ENCODE peak calls at places on chromosome 14, in six cellular contexts. T is fibroblast of mammary gland, I is fibroblast of lung, E is prostate gland, Z is mesothelial cell of epicardium, N is mucosa of descending colon. V is an unnamed sample.

GRCh38 chr14:65438266-65438933 is 25.9 kb downstream of the FUT8 start:
- DNase-seq in T (no peak), N (no peak), E (no peak), I (no peak), Z (no peak), V (no peak)

GRCh38 chr14:26593377-26593776 is 4.5 kb downstream of the NOVA1 start:
- DNase-seq in I (no peak), E (no peak), Z (no peak), N (no peak), T (peak), V (no peak)

GRCh38 chr14:101600891-101601602 is 39.8 kb downstream of the DIO3 start:
- DNase-seq in E (no peak), Z (no peak), N (peak), I (no peak), T (no peak), V (no peak)

GRCh38 chr14:49461529-49462401 is 124.4 kb downstream of the RPS29 start:
- DNase-seq in I (peak), N (no peak), E (peak), T (peak), Z (no peak), V (no peak)

GRCh38 chr14:29348504-29348903 is 579.1 kb downstream of the PRKD1 start:
- DNase-seq in Z (no peak), I (peak), N (no peak), E (no peak), T (peak), V (no peak)

GRCh38 chr14:52871606-52872005 is 79.2 kb downstream of the FERMT2 start:
- DNase-seq in T (no peak), E (no peak), I (no peak), N (no peak), Z (no peak), V (no peak)

GRCh38 chr14:93381644-93382043 is 34.7 kb downstream of the COX8C start:
- DNase-seq in N (no peak), T (no peak), E (no peak), I (no peak), Z (no peak), V (no peak)

GRCh38 chr14:76203086-76204001 is 51.6 kb downstream of the GPATCH2L start:
- DNase-seq in E (no peak), N (peak), T (peak), I (peak), Z (no peak), V (no peak)

GRCh38 chr14:70836946-70837345 is 27.6 kb upstream of the MAP3K9 start:
- DNase-seq in I (no peak), E (no peak), Z (no peak), N (no peak), T (no peak), V (no peak)

GRCh38 chr14:49865431-49865859 is 12.9 kb upstream of the NEMF start:
- DNase-seq in T (peak), E (peak), Z (peak), I (peak), N (peak), V (peak)

GRCh38 chr14:83170165-83170564 is 1636.5 kb upstream of the SEL1L start:
- DNase-seq in I (no peak), Z (no peak), N (no peak), T (no peak), E (no peak), V (no peak)

GRCh38 chr14:60756847-60757246 is 22.3 kb downstream of the MNAT1 start:
- DNase-seq in T (peak), E (no peak), I (no peak), N (no peak), Z (no peak), V (no peak)

GRCh38 chr14:30426463-30426862 is 132.5 kb upstream of the G2E3 start:
- DNase-seq in T (no peak), N (no peak), Z (no peak), I (no peak), E (no peak), V (no peak)

GRCh38 chr14:92759300-92759678 is 10.9 kb upstream of the LGMN start:
- DNase-seq in T (peak), Z (no peak), E (no peak), I (peak), N (peak), V (no peak)

GRCh38 chr14:102540310-102541028 is 30.9 kb upstream of the ANKRD9 start:
- DNase-seq in I (peak), E (no peak), N (no peak), T (peak), Z (peak), V (no peak)

GRCh38 chr14:97413991-97414717 is 617.0 kb downstream of the VRK1 start:
- DNase-seq in E (no peak), Z (no peak), N (no peak), T (no peak), I (no peak), V (no peak)

GRCh38 chr14:56297449-56297848 is 179.2 kb downstream of the PELI2 start:
- DNase-seq in Z (no peak), T (no peak), E (no peak), N (no peak), I (no peak), V (no peak)

GRCh38 chr14:87443039-87443438 is 549.9 kb downstream of the GALC start:
- DNase-seq in Z (no peak), I (no peak), T (no peak), E (no peak), N (no peak), V (no peak)

GRCh38 chr14:68210729-68211299 is 391.2 kb downstream of the RAD51B start:
- DNase-seq in E (no peak), Z (no peak), T (peak), I (peak), N (no peak), V (no peak)

GRCh38 chr14:99118946-99119345 is 153.1 kb downstream of the BCL11B start:
- DNase-seq in T (no peak), I (no peak), N (no peak), E (no peak), Z (no peak), V (no peak)

GRCh38 chr14:100138082-100138787 is 21.2 kb downstream of the DEGS2 start:
- DNase-seq in T (no peak), N (no peak), I (no peak), Z (no peak), E (no peak), V (no peak)

GRCh38 chr14:43475762-43476161 is 1031.3 kb downstream of the FSCB start:
- DNase-seq in Z (no peak), N (no peak), E (no peak), I (no peak), T (no peak), V (no peak)

GRCh38 chr14:71021347-71022014 is 114.2 kb downstream of the PCNX1 start:
- DNase-seq in E (no peak), Z (no peak), T (peak), N (no peak), I (peak), V (no peak)

GRCh38 chr14:76776306-76777251 is 15.3 kb downstream of the VASH1 start:
- DNase-seq in I (no peak), N (no peak), E (no peak), Z (no peak), T (no peak), V (no peak)

GRCh38 chr14:66476964-66477363 is 9.2 kb upstream of the CCDC196 start:
- DNase-seq in T (peak), E (no peak), N (no peak), Z (no peak), I (peak), V (no peak)

GRCh38 chr14:78863143-78863542 is 693.0 kb downstream of the NRXN3 start:
- DNase-seq in E (no peak), I (peak), Z (peak), T (peak), N (no peak), V (peak)

GRCh38 chr14:56422703-56423213 is 156.8 kb upstream of the TMEM260 start:
- DNase-seq in E (peak), N (no peak), T (peak), I (peak), Z (no peak), V (no peak)

GRCh38 chr14:92677087-92677668 is 71.2 kb downstream of the LGMN start:
- DNase-seq in Z (no peak), I (no peak), N (no peak), T (peak), E (no peak), V (no peak)

GRCh38 chr14:102182901-102183619 is 43.4 kb downstream of the WDR20 start:
- DNase-seq in N (no peak), T (peak), I (peak), Z (no peak), E (no peak), V (no peak)

DNA sequence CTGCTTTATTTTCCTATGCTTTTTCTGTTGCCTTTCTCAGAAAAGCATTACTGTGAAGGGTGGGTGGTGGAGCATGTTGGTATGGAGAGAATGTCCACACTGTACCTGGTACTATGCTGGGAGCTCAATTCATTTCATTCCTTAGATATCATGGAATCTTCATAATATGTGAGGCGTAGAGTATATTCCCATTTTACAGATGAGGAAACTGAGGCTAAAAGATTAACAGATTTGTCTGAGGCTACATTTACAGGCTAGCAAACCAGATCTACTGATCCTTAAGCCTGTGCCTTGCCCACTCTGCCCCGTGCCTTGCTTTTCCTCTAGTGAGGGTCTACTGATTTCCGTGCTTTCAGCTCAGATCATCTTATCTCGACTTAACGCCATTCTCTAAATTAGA is 5.4 kb downstream of the GLRX5 start:
- DNase-seq in T (no peak), N (no peak), Z (no peak), I (no peak), E (no peak), V (no peak)
- TF ChIP-seq CTCF in T (no peak), N (no peak), Z (no peak), I (no peak), E (no peak), V (no peak)

GRCh38 chr14:24866067-24866466 is 183.9 kb downstream of the STXBP6 start:
- DNase-seq in T (no peak), Z (no peak), E (no peak), I (no peak), N (no peak), V (no peak)

GRCh38 chr14:24873551-24873950 is 176.4 kb downstream of the STXBP6 start:
- DNase-seq in E (no peak), N (no peak), Z (no peak), T (no peak), I (no peak), V (no peak)

GRCh38 chr14:24871302-24871701 is 178.6 kb downstream of the STXBP6 start:
- DNase-seq in N (no peak), T (peak), E (no peak), I (no peak), Z (no peak), V (no peak)

GRCh38 chr14:24863933-24864708 is 185.8 kb downstream of the STXBP6 start:
- DNase-seq in I (no peak), T (no peak), N (no peak), Z (no peak), E (no peak), V (no peak)

DNA sequence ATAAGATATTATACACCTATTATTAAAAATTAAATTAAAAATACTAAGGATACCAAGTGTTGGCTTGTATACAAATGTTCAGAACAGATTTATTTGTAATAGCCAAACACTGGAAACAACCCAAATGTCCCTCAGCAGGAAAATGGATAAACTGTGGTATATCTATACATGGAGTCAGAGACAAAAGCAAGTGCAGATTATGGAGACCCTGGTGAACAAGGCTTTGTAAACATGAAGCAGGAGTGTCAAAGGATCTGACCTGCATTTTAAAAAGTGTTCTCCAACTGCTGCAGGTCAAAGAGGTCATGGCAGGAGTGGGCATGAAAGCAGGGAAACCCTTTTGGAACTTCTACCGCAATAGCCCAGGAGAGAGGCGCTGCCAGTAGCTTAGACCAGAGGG is 181.6 kb downstream of the STXBP6 start:
- DNase-seq in E (no peak), N (no peak), I (no peak), Z (no peak), T (no peak), V (no peak)
- TF ChIP-seq CTCF in E (no peak), N (no peak), I (no peak), Z (no peak), T (no peak), V (no peak)

GRCh38 chr14:105013150-105013787 is 7.6 kb downstream of the CDCA4 start:
- DNase-seq in T (no peak), Z (no peak), E (no peak), N (no peak), I (no peak), V (no peak)

GRCh38 chr14:105010891-105011291 is 10.0 kb downstream of the CDCA4 start:
- DNase-seq in I (no peak), Z (no peak), N (no peak), E (no peak), T (no peak), V (no peak)

GRCh38 chr14:105014032-105014431 is 6.9 kb downstream of the CDCA4 start:
- DNase-seq in I (no peak), N (no peak), E (no peak), Z (no peak), T (no peak), V (no peak)

GRCh38 chr14:105011312-105011990 is 9.4 kb downstream of the CDCA4 start:
- DNase-seq in E (no peak), T (no peak), I (no peak), Z (no peak), N (no peak), V (no peak)

GRCh38 chr14:105012171-105012985 is 8.5 kb downstream of the CDCA4 start:
- DNase-seq in Z (no peak), N (no peak), I (no peak), T (no peak), E (no peak), V (no peak)
- TF ChIP-seq CTCF in Z (no peak), N (no peak), I (peak), T (no peak), E (peak), V (no peak)

GRCh38 chr14:24211311-24211710 is 2.0 kb downstream of the CHMP4A start:
- DNase-seq in I (no peak), Z (no peak), T (no peak), E (no peak), N (no peak), V (no peak)

GRCh38 chr14:24215495-24216344 is at the start of gene MDP1:
- DNase-seq in Z (peak), I (peak), N (peak), E (peak), T (peak), V (peak)

GRCh38 chr14:24213866-24214652 is 771 bp upstream of the CHMP4A start:
- DNase-seq in E (no peak), I (no peak), N (no peak), T (no peak), Z (no peak), V (no peak)

GRCh38 chr14:24216345-24216699 is 456 bp upstream of the MDP1 start:
- DNase-seq in Z (no peak), E (no peak), I (no peak), N (no peak), T (no peak), V (no peak)

GRCh38 chr14:24212924-24213865 is at the start of gene CHMP4A:
- DNase-seq in I (peak), Z (peak), T (peak), N (peak), E (peak), V (peak)
- TF ChIP-seq CTCF in I (no peak), Z (no peak), T (peak), N (no peak), E (peak), V (peak)

DNA sequence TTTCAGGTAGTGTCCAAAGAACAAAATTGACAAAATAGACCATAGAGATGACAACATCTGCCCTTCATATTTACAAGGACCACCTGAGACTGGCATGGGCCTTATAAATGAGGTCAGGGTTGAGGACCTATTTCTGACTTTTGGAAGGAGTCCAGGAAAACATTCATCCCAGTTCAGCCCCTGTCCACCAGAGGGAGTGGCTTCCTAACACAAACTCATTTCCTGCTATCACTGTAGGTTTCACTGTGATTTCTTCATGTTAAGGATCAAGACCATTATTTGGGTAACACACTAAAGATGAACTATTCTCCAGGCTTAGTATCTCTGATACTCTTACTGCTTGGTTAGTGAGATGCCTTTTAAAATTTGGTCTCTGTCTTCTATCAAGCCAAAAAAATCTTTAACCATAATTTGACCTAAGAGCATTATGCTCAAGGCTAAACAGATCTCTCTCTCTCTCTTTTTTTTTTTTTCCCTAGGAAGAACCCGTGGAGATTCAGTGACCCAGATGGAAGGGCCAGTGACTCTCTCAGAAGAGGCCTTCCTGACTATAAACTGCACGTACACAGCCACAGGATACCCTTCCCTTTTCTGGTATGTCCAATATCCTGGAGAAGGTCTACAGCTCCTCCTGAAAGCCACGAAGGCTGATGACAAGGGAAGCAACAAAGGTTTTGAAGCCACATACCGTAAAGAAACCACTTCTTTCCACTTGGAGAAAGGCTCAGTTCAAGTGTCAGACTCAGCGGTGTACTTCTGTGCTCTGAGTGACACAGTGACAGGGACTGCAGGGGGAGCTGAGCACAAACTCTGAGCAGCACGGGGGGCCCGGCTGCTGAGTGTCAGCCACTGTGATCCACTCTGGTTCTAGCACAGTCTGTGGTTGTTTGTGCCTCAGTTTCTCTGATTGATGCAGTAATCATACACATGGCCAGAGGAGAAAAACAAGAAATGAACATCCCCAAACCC is 267.6 kb upstream of the OR4E1 start:
- DNase-seq in Z (no peak), I (no peak), T (peak), E (no peak), N (no peak), V (no peak)
- TF ChIP-seq CTCF in Z (peak), I (peak), T (peak), E (no peak), N (peak), V (peak)